ENCODE peak calls at places on chromosomes 6 and 20, in four cellular contexts. B is MCF 10A, I is psoas muscle, E is left colon. K is an unnamed sample.

GRCh38 chr20:5821627-5822215 is 71.5 kb downstream of the SHLD1 start:
- DNase-seq in B (no peak), E (no peak), I (no peak), K (peak; percentile 18)

GRCh38 chr20:3691306-3691705 is 9.5 kb upstream of the ADAM33 start:
- DNase-seq in E (no peak), B (no peak), I (no peak), K (no peak)

GRCh38 chr6:54135665-54136370 is 24.6 kb downstream of the MLIP start:
- DNase-seq in E (no peak), I (no peak), B (peak; percentile 84), K (peak; percentile 20)

GRCh38 chr20:651713-652610 is 1.0 kb downstream of the SRXN1 start:
- DNase-seq in E (no peak), B (no peak), I (no peak), K (peak; percentile 49)

GRCh38 chr6:156782691-156783320 is 5.6 kb downstream of the ARID1B start:
- DNase-seq in B (peak; percentile 5), I (no peak), E (no peak), K (no peak)

GRCh38 chr6:139068846-139069245 is 40.3 kb downstream of the ABRACL start:
- DNase-seq in B (no peak), I (no peak), E (no peak), K (no peak)

GRCh38 chr20:21622097-21622496 is 83.4 kb upstream of the PAX1 start:
- DNase-seq in B (no peak), E (no peak), I (no peak), K (peak; percentile 17)

GRCh38 chr6:108752733-108753392 is 95.4 kb upstream of the ARMC2 start:
- DNase-seq in B (no peak), I (no peak), E (no peak), K (peak; percentile 7)

K was measured in DMS53.